ENCODE peak calls at places on chromosome 19, in eight cellular contexts. W, B, P, N, Z, Y, E and K are unnamed samples.

GRCh38 chr19:7288131-7288530 is 6.1 kb downstream of the INSR start:
- DNase-seq in Y (no peak), Z (no peak), E (no peak), W (no peak), B (no peak), P (no peak), N (no peak), K (no peak)

GRCh38 chr19:33685541-33685940 is 63.8 kb downstream of the CHST8 start:
- DNase-seq in Y (no peak), N (peak), P (no peak), W (no peak), B (peak), Z (no peak), E (no peak), K (no peak)

GRCh38 chr19:16861875-16862274 is 26.9 kb upstream of the F2RL3 start:
- DNase-seq in N (no peak), Z (no peak), P (no peak), B (no peak), E (no peak), Y (no peak), W (no peak), K (no peak)

GRCh38 chr19:48660854-48661731 is 11.7 kb downstream of the NTN5 start:
- DNase-seq in W (peak), B (peak), Z (peak), N (peak), E (peak), P (peak), Y (peak), K (peak)

GRCh38 chr19:45615795-45616708 is 14.0 kb upstream of the GPR4 start:
- DNase-seq in Y (peak), Z (peak), N (peak), P (peak), B (peak), W (peak), E (no peak), K (peak)

GRCh38 chr19:42216653-42217521 is 590 bp downstream of the DEDD2 start:
- DNase-seq in B (peak), P (peak), W (peak), N (peak), Y (peak), E (no peak), Z (peak), K (peak)

GRCh38 chr19:32387701-32388392 is 17.7 kb upstream of the DPY19L3 start:
- DNase-seq in Z (no peak), N (no peak), Y (no peak), W (no peak), B (no peak), P (peak), E (peak), K (no peak)

GRCh38 chr19:51693246-51693645 is at the start of gene SPACA6:
- DNase-seq in Z (no peak), N (peak), P (no peak), E (no peak), Y (no peak), W (no peak), B (no peak), K (no peak)

GRCh38 chr19:42498387-42498786 is 29.9 kb downstream of the CEACAM1 start:
- DNase-seq in W (no peak), Y (no peak), B (no peak), Z (no peak), E (no peak), N (no peak), P (peak), K (no peak)

GRCh38 chr19:4673216-4673615 is 3.1 kb upstream of the MYDGF start:
- DNase-seq in Y (no peak), Z (no peak), N (no peak), P (no peak), W (no peak), E (no peak), B (no peak), K (no peak)

GRCh38 chr19:3687774-3688706 is 12.2 kb downstream of the PIP5K1C start:
- DNase-seq in N (no peak), P (peak), Y (peak), B (no peak), W (peak), E (no peak), Z (no peak), K (no peak)

GRCh38 chr19:9793051-9793591 is 24.6 kb upstream of the ZNF846 start:
- DNase-seq in P (peak), E (no peak), B (peak), N (peak), W (no peak), Z (no peak), Y (no peak), K (no peak)

GRCh38 chr19:16367269-16367683 is 42.6 kb downstream of the KLF2 start:
- DNase-seq in W (no peak), B (no peak), E (no peak), Y (no peak), Z (no peak), N (peak), P (no peak), K (peak)

GRCh38 chr19:50820549-50821247 is 2.9 kb downstream of the KLK1 start:
- DNase-seq in W (peak), E (no peak), B (peak), Z (no peak), P (peak), Y (peak), N (no peak), K (no peak)

GRCh38 chr19:38557205-38557799 is 60.5 kb downstream of the MAP4K1 start:
- DNase-seq in B (no peak), Z (no peak), E (no peak), N (no peak), P (peak), W (no peak), Y (no peak), K (no peak)

GRCh38 chr19:32318884-32319520 is 26.4 kb upstream of the ZNF507 start:
- DNase-seq in P (no peak), Y (peak), E (no peak), N (no peak), W (peak), B (no peak), Z (peak), K (no peak)

GRCh38 chr19:7507884-7508283 is 8.0 kb upstream of the ZNF358 start:
- DNase-seq in P (peak), N (peak), Y (peak), Z (peak), W (no peak), E (peak), B (peak), K (no peak)

GRCh38 chr19:55368701-55369563 is 1.3 kb downstream of the IL11 start:
- DNase-seq in Z (no peak), W (peak), E (no peak), N (no peak), Y (peak), P (no peak), B (no peak), K (no peak)

GRCh38 chr19:8552810-8553209 is 24.4 kb downstream of the MYO1F start:
- DNase-seq in W (no peak), Y (no peak), E (no peak), Z (peak), N (no peak), P (no peak), B (peak), K (no peak)

GRCh38 chr19:9076886-9077285 is 10.0 kb upstream of the OR1M1 start:
- DNase-seq in P (no peak), B (no peak), W (no peak), E (no peak), Y (no peak), N (no peak), Z (no peak), K (no peak)

GRCh38 chr19:18649371-18650047 is 12.7 kb downstream of the KLHL26 start:
- DNase-seq in P (peak), Y (peak), N (peak), Z (peak), W (peak), B (peak), E (no peak), K (no peak)

GRCh38 chr19:8253678-8254077 is 44.5 kb downstream of the CERS4 start:
- DNase-seq in Y (no peak), Z (no peak), N (no peak), W (no peak), B (no peak), E (no peak), P (no peak), K (no peak)

GRCh38 chr19:39145180-39145953 is 19.8 kb downstream of the PAK4 start:
- DNase-seq in B (no peak), N (peak), W (no peak), Y (no peak), E (no peak), Z (no peak), P (peak), K (no peak)

GRCh38 chr19:1566392-1567115 is 1.6 kb downstream of the MEX3D start:
- DNase-seq in Z (peak), P (peak), E (peak), Y (peak), W (no peak), N (peak), B (peak), K (no peak)

GRCh38 chr19:50377051-50377441 is 789 bp downstream of the NR1H2 start:
- DNase-seq in B (no peak), Z (no peak), Y (peak), N (peak), E (no peak), P (peak), W (no peak), K (peak)

DNA sequence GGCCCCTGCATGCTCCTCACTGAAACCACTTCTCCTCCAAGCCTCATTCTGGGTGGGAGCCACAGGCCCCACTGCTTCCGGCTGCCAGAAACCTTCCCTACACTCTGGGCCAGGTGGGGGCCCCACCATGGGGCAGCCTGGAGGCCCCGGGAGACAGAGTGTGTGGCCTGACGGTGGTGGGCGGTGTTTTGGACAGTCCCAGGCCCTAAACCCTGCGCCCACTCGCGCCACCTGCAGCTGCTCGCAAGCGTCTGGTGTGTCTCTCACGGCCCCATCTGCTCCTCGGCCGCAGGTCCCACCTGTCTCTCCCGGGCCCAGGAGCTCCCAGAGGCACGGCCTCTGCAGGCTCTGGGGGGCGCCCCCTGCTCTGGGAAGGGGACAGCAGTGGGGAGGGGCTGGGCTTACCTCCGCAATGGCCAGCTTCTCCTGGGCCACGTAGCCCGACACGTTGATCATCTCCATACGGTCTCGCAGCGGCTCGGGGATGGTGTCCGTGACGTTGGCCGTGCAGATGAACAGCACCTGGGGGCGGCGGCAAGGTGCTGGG is 5.6 kb downstream of the RPL36 start:
- DNase-seq in N (peak), Y (no peak), Z (no peak), B (peak), E (no peak), W (no peak), P (no peak), K (no peak)
- TF ChIP-seq CTCF in N (no peak), Y (no peak), Z (no peak), B (no peak), E (no peak), W (no peak), P (no peak), K (no peak)

GRCh38 chr19:13102666-13103584 is at the start of gene LYL1:
- DNase-seq in P (peak), Y (peak), B (peak), W (peak), N (peak), E (no peak), Z (no peak), K (no peak)
- TF ChIP-seq CTCF in P (no peak), Y (no peak), B (no peak), W (no peak), N (no peak), E (no peak), Z (no peak), K (no peak)

DNA sequence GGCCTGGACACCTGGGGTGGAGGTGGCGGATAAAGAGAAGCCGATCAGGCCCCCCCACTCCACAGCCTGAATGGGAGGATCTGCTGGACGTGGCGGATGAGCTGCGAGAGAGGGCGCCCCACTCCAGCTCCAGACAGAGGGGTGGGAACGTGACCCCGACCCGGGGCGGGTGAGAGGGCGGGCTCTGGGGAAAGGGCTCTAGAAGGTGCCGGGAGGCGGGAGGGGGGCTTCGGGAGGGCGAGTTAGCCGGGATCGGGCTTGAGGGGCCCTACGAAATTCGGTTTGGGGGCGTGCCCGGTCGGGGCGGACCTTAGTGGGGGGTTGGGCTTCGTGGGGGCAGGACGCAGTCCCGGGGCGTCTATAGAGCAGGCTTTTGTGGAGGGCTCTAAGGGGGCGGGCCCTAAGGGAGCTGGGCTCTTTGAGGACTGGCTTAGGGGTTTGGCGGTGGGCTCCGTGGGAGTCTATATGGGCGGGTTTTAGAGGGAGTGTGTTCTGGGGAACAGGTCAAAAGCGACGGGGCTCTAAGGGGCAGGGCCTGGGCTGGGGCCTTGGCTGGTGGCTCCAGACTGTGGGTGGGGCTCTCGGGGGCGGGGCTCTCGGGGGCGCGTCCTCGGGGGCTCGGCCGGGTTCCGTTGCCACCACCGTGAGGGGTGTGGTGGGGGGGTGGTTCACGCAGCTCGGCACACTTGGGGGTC is 4.1 kb upstream of the NANOS3 start:
- DNase-seq in W (peak), E (no peak), Z (peak), N (peak), Y (peak), P (peak), B (no peak), K (no peak)
- TF ChIP-seq CTCF in W (no peak), E (no peak), Z (no peak), N (no peak), Y (no peak), P (no peak), B (no peak), K (peak)

GRCh38 chr19:13717194-13717643 is 47.1 kb upstream of the MRI1 start:
- DNase-seq in Y (no peak), Z (no peak), N (no peak), B (no peak), P (no peak), E (no peak), W (no peak), K (no peak)

GRCh38 chr19:13723206-13723605 is 41.1 kb upstream of the MRI1 start:
- DNase-seq in B (no peak), Y (no peak), W (no peak), N (no peak), P (no peak), Z (no peak), E (no peak), K (no peak)

GRCh38 chr19:13712767-13713201 is 51.5 kb upstream of the MRI1 start:
- DNase-seq in Y (no peak), B (no peak), W (no peak), N (no peak), P (no peak), Z (no peak), E (no peak), K (no peak)

DNA sequence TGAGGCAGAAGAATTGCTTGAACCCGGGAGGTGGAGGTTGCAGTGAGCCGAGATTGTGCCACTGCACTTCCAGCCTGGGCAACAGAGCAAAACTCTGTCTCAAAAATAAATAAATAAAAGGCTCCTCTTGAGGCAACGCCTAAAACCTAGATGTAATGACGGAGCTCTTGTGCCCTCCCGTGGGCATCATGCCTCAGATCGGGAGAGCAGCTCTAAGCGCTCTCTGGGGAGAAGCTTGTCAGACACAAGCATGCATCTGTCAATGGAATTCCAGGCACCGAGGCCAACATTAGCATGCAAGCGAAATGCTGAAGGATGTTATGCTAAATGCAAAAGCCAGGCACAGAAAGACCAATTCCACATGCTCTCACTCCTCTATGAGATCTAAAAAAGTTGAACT is 45.6 kb upstream of the MRI1 start:
- DNase-seq in Z (no peak), B (peak), E (peak), P (peak), N (no peak), W (no peak), Y (no peak), K (no peak)
- TF ChIP-seq CTCF in Z (peak), B (peak), E (peak), P (no peak), N (no peak), W (no peak), Y (no peak), K (no peak)

GRCh38 chr19:56987184-56987583 is 132.6 kb upstream of the USP29 start:
- DNase-seq in W (no peak), Z (no peak), E (no peak), Y (no peak), P (no peak), B (no peak), N (peak), K (no peak)
- TF ChIP-seq CTCF in W (no peak), Z (no peak), E (no peak), Y (no peak), P (no peak), B (no peak), N (no peak), K (no peak)

GRCh38 chr19:23440791-23441190 is 45.5 kb upstream of the ZNF91 start:
- DNase-seq in B (peak), Z (no peak), N (no peak), E (no peak), P (no peak), W (no peak), Y (peak), K (no peak)
- TF ChIP-seq CTCF in B (peak), Z (peak), N (no peak), E (no peak), P (no peak), W (peak), Y (peak), K (no peak)

DNA sequence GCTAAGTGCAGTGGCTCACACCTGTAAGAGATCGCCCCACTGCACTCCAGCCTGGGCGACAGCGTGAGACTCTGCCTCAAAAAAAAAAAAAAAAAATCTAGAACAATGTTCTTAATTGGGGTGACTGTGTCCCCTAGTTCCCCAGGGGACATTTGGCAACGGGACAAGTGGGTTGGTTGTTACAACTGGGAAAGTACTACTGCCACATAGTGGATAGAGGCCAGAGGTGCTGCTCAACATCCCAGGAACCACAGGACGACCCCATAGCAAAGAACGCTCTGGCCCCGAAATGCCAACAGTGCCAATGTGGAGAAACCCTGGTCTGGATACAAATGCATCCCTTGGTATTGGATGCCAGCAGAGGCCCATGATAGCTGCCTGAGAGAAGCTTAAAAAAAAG is 11.8 kb downstream of the NLRP12 start:
- DNase-seq in W (no peak), N (no peak), E (no peak), B (no peak), Z (no peak), Y (no peak), P (no peak), K (no peak)
- TF ChIP-seq CTCF in W (no peak), N (no peak), E (no peak), B (peak), Z (peak), Y (peak), P (no peak), K (no peak)

GRCh38 chr19:40809358-40810086 is 10.5 kb downstream of the EGLN2 start:
- DNase-seq in W (no peak), Z (no peak), Y (no peak), P (no peak), N (peak), E (no peak), B (no peak), K (no peak)

GRCh38 chr19:40813182-40813581 is 14.2 kb downstream of the EGLN2 start:
- DNase-seq in P (no peak), Z (no peak), E (no peak), B (no peak), N (peak), W (no peak), Y (no peak), K (no peak)

GRCh38 chr19:40808497-40808896 is 9.5 kb downstream of the EGLN2 start:
- DNase-seq in Z (no peak), B (no peak), P (no peak), E (no peak), Y (no peak), N (no peak), W (no peak), K (no peak)

GRCh38 chr19:40810160-40810559 is 11.2 kb downstream of the EGLN2 start:
- DNase-seq in P (no peak), Z (no peak), E (no peak), B (no peak), W (no peak), Y (no peak), N (peak), K (no peak)

GRCh38 chr19:40811478-40812341 is 12.7 kb downstream of the EGLN2 start:
- DNase-seq in Z (no peak), B (no peak), E (no peak), N (peak), W (peak), Y (peak), P (peak), K (no peak)
- TF ChIP-seq CTCF in Z (peak), B (no peak), E (no peak), N (no peak), W (peak), Y (no peak), P (no peak), K (no peak)